ENCODE peak calls at places on chromosomes 5 and 9, in ten cellular contexts. J is cardiac fibroblast; R is mammary epithelial cell; O is suprapubic skin; E is choroid plexus epithelial cell; V is cardiac muscle cell; D is CD4-positive, alpha-beta T cell; S is tibial artery; I is heart left ventricle; F is H1. U is an unnamed sample.

GRCh38 chr9:77449177-77450092 is 198.7 kb downstream of the GNA14 start:
- DNase-seq in F (no peak), V (peak; percentile 92), O (no peak), S (no peak), J (peak; percentile 93), R (peak; percentile 68), I (no peak), E (peak; percentile 96), D (no peak), U (no peak)

GRCh38 chr5:125719681-125720676 is 703.2 kb upstream of the GRAMD2B start:
- DNase-seq in E (peak; percentile 73), J (no peak), D (no peak), F (no peak), V (no peak), R (peak; percentile 48), S (no peak), I (no peak), O (no peak), U (no peak)

GRCh38 chr5:160852049-160852448 is at the start of gene ATP10B:
- DNase-seq in R (no peak), J (no peak), I (no peak), V (no peak), E (no peak), F (no peak), S (no peak), O (no peak), D (no peak), U (no peak)

GRCh38 chr9:13728917-13729811 is 449.7 kb upstream of the MPDZ start:
- DNase-seq in J (peak; percentile 57), D (no peak), F (no peak), S (no peak), V (peak; percentile 62), O (no peak), E (peak; percentile 39), R (peak; percentile 79), I (no peak), U (no peak)

GRCh38 chr9:136570191-136570845 is 24.5 kb upstream of the NOTCH1 start:
- DNase-seq in E (no peak), I (no peak), D (no peak), S (no peak), J (no peak), R (no peak), F (no peak), O (no peak), V (no peak), U (no peak)

GRCh38 chr9:105082843-105083242 is 154.9 kb upstream of the ABCA1 start:
- DNase-seq in E (no peak), D (no peak), V (no peak), F (no peak), I (no peak), O (no peak), R (no peak), J (no peak), S (no peak), U (no peak)

GRCh38 chr5:170631471-170632195 is 127.8 kb downstream of the KCNIP1 start:
- DNase-seq in J (peak; percentile 15), O (no peak), S (peak; percentile 34), R (no peak), F (no peak), V (peak; percentile 21), E (no peak), D (no peak), I (peak; percentile 35), U (no peak)

GRCh38 chr9:95031711-95032461 is 285.6 kb downstream of the FANCC start:
- DNase-seq in I (no peak), R (no peak), D (no peak), V (no peak), J (no peak), S (no peak), F (no peak), E (no peak), O (no peak), U (no peak)

GRCh38 chr5:128782446-128782845 is 182.8 kb upstream of the SLC27A6 start:
- DNase-seq in O (peak; percentile 74), F (no peak), I (peak; percentile 72), S (peak; percentile 78), E (peak; percentile 93), D (no peak), V (peak; percentile 92), R (peak; percentile 79), J (peak; percentile 91), U (no peak)

GRCh38 chr5:25862276-25862675 is 1176.1 kb downstream of the CDH9 start:
- DNase-seq in D (no peak), E (no peak), I (no peak), S (no peak), O (no peak), R (no peak), J (no peak), V (no peak), F (no peak), U (no peak)
- TF ChIP-seq CTCF in D (no peak), E (no peak), I (no peak), S (no peak), O (no peak), R (no peak), J (no peak), V (no peak), F (no peak), U (no peak)

GRCh38 chr9:1619915-1620705 is 395.0 kb upstream of the SMARCA2 start:
- DNase-seq in D (no peak), J (peak; percentile 1), E (peak; percentile 10), R (peak; percentile 8), I (no peak), F (no peak), O (no peak), S (no peak), V (peak; percentile 18), U (no peak)
- TF ChIP-seq CTCF in D (no peak), J (no peak), E (no peak), R (peak; percentile 47), I (peak; percentile 20), F (no peak), O (no peak), S (no peak), V (peak; percentile 16), U (peak; percentile 22)

GRCh38 chr9:69443178-69443577 is 118.2 kb downstream of the ENTREP1 start:
- DNase-seq in I (no peak), E (no peak), V (no peak), J (no peak), D (no peak), F (no peak), O (no peak), S (no peak), R (peak; percentile 14), U (no peak)

GRCh38 chr9:69444791-69445190 is 119.8 kb downstream of the ENTREP1 start:
- DNase-seq in E (no peak), D (no peak), R (no peak), O (no peak), F (no peak), S (no peak), I (no peak), J (no peak), V (no peak), U (no peak)

GRCh38 chr9:69444021-69444420 is 119.0 kb downstream of the ENTREP1 start:
- DNase-seq in I (no peak), R (peak; percentile 23), V (peak; percentile 26), F (no peak), E (no peak), D (no peak), S (no peak), O (no peak), J (peak; percentile 21), U (no peak)

GRCh38 chr9:69442486-69442885 is 117.5 kb downstream of the ENTREP1 start:
- DNase-seq in F (no peak), D (no peak), R (no peak), V (no peak), J (no peak), O (no peak), S (no peak), I (no peak), E (no peak), U (no peak)

DNA sequence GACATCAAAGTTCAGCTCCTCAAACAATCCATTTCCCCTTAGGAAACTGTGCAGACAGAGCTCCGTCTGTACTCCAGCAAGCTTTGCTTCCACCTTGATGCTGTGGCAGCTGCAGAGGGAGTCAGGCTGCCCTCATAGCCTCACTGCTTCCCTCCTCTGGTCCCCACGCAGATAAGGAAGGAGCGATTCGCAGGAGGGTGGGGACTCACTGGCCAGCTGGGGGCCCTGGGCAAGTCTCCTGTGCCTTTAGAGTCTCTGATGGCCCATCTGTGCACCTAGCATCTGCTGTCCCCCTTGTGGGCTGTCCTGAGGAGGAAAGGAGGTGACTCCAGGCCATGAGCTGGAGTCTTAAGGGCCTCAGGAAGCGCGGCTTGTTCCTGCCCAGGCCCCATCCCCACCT is 121.5 kb downstream of the ENTREP1 start:
- DNase-seq in S (no peak), O (no peak), D (no peak), J (no peak), R (no peak), I (no peak), E (no peak), V (no peak), F (no peak), U (no peak)
- TF ChIP-seq CTCF in S (no peak), O (no peak), D (no peak), J (no peak), R (no peak), I (no peak), E (no peak), V (no peak), F (no peak), U (no peak)

GRCh38 chr5:175544108-175544511 is 65.8 kb downstream of the SFXN1 start:
- DNase-seq in O (no peak), V (no peak), S (no peak), D (no peak), F (no peak), R (no peak), J (no peak), I (no peak), E (no peak), U (no peak)

GRCh38 chr5:175542232-175542965 is 64.0 kb downstream of the SFXN1 start:
- DNase-seq in J (no peak), S (no peak), V (no peak), R (no peak), D (no peak), I (no peak), F (no peak), E (no peak), O (no peak), U (no peak)

GRCh38 chr5:175541264-175541663 is 62.9 kb downstream of the SFXN1 start:
- DNase-seq in I (no peak), F (no peak), J (no peak), E (no peak), V (no peak), R (no peak), S (no peak), D (no peak), O (no peak), U (no peak)

GRCh38 chr5:175539936-175540335 is 61.6 kb downstream of the SFXN1 start:
- DNase-seq in S (no peak), E (no peak), D (no peak), J (no peak), V (no peak), F (no peak), R (no peak), I (no peak), O (no peak), U (no peak)

GRCh38 chr5:175542966-175543235 is 64.5 kb downstream of the SFXN1 start:
- DNase-seq in J (no peak), F (no peak), R (no peak), D (no peak), V (no peak), I (no peak), E (no peak), O (no peak), S (no peak), U (no peak)
- TF ChIP-seq CTCF in J (no peak), F (no peak), R (no peak), D (no peak), V (no peak), I (no peak), E (no peak), O (no peak), S (no peak), U (no peak)

GRCh38 chr9:114382951-114383865 is 4.6 kb downstream of the AKNA start:
- DNase-seq in J (peak; percentile 78), F (peak; percentile 75), V (peak; percentile 71), D (peak; percentile 51), R (no peak), I (peak; percentile 66), E (no peak), O (no peak), S (peak; percentile 71), U (no peak)
- TF ChIP-seq CTCF in J (peak; percentile 12), F (peak; percentile 45), V (no peak), D (no peak), R (no peak), I (no peak), E (peak; percentile 37), O (no peak), S (peak; percentile 15), U (no peak)